ENCODE peak calls at places on chromosomes 13 and 19, in seven cellular contexts. D is H1, C is SK-N-SH, Y is HCT116, S is K562, X is GM12878, U is HepG2. E is an unnamed sample.
A peak's percentile ranks its signal among the peaks of the same experiment; 100 is the strongest.

GRCh38 chr19:30324982-30325381 is 47.2 kb upstream of the ZNF536 start:
- DNase-seq in D (no peak), C (no peak), Y (no peak), S (no peak), X (no peak), U (no peak), E (no peak)

GRCh38 chr19:10603873-10604459 is 16.9 kb upstream of the AP1M2 start:
- DNase-seq in D (no peak), C (peak; percentile 5), Y (no peak), S (no peak), X (peak; percentile 70), U (no peak), E (no peak)

GRCh38 chr13:103009061-103009840 is 57.0 kb downstream of the SLC10A2 start:
- DNase-seq in D (no peak), C (no peak), Y (no peak), S (no peak), X (no peak), U (no peak), E (no peak)

GRCh38 chr19:38224014-38224862 is at the start of gene DPF1:
- DNase-seq in D (peak; percentile 94), C (peak; percentile 99), Y (peak; percentile 54), S (peak; percentile 92), X (peak; percentile 17), U (peak; percentile 78), E (peak; percentile 89)

GRCh38 chr13:103730407-103730806 is 664.2 kb upstream of the SLC10A2 start:
- DNase-seq in D (no peak), C (peak; percentile 4), Y (no peak), S (no peak), X (no peak), U (no peak), E (no peak)

GRCh38 chr13:85074543-85075313 is 724.5 kb downstream of the SLITRK6 start:
- DNase-seq in D (no peak), C (no peak), Y (no peak), S (no peak), X (no peak), U (no peak), E (no peak)

GRCh38 chr19:45160870-45161714 is at the start of gene NKPD1:
- DNase-seq in D (no peak), C (no peak), Y (no peak), S (no peak), X (no peak), U (no peak), E (peak; percentile 80)

GRCh38 chr19:45798995-45799517 is 6.4 kb upstream of the DMWD start:
- DNase-seq in D (peak; percentile 83), C (peak; percentile 91), Y (no peak), S (peak; percentile 72), X (peak; percentile 23), U (peak; percentile 31), E (peak; percentile 46)

GRCh38 chr13:110157718-110158117 is 149.2 kb downstream of the COL4A1 start:
- DNase-seq in D (no peak), C (no peak), Y (peak; percentile 6), S (no peak), X (no peak), U (no peak), E (no peak)

GRCh38 chr19:34171539-34171876 is 796 bp upstream of the LSM14A start:
- DNase-seq in D (no peak), C (no peak), Y (no peak), S (no peak), X (peak; percentile 51), U (no peak), E (peak; percentile 27)

GRCh38 chr19:35986664-35987570 is 8.1 kb upstream of the SDHAF1 start:
- DNase-seq in D (peak; percentile 80), C (peak; percentile 90), Y (no peak), S (no peak), X (no peak), U (no peak), E (no peak)

GRCh38 chr13:94079876-94080275 is 399.6 kb downstream of the DCT start:
- DNase-seq in D (no peak), C (no peak), Y (no peak), S (no peak), X (no peak), U (no peak), E (no peak)
- TF ChIP-seq JUND in D (no peak), C (peak; percentile 62), Y (no peak), S (no peak), X (no peak), U (no peak), E (no peak)

GRCh38 chr13:113981611-113982295 is 7.9 kb upstream of the C13orf46 start:
- DNase-seq in D (no peak), C (no peak), Y (no peak), S (no peak), X (no peak), U (no peak), E (no peak)

GRCh38 chr13:113981201-113981605 is 7.3 kb upstream of the C13orf46 start:
- DNase-seq in D (no peak), C (no peak), Y (peak; percentile 78), S (no peak), X (no peak), U (no peak), E (no peak)

GRCh38 chr13:113978741-113979481 is 5.0 kb upstream of the C13orf46 start:
- DNase-seq in D (no peak), C (no peak), Y (no peak), S (no peak), X (no peak), U (no peak), E (no peak)

GRCh38 chr13:113979791-113980471 is 6.1 kb upstream of the C13orf46 start:
- DNase-seq in D (no peak), C (no peak), Y (no peak), S (no peak), X (no peak), U (no peak), E (no peak)

GRCh38 chr13:113980489-113981064 is 6.7 kb upstream of the C13orf46 start:
- DNase-seq in D (no peak), C (no peak), Y (no peak), S (no peak), X (no peak), U (no peak), E (no peak)
- TF ChIP-seq JUND in D (no peak), C (no peak), Y (no peak), S (no peak), X (no peak), U (no peak), E (no peak)

DNA sequence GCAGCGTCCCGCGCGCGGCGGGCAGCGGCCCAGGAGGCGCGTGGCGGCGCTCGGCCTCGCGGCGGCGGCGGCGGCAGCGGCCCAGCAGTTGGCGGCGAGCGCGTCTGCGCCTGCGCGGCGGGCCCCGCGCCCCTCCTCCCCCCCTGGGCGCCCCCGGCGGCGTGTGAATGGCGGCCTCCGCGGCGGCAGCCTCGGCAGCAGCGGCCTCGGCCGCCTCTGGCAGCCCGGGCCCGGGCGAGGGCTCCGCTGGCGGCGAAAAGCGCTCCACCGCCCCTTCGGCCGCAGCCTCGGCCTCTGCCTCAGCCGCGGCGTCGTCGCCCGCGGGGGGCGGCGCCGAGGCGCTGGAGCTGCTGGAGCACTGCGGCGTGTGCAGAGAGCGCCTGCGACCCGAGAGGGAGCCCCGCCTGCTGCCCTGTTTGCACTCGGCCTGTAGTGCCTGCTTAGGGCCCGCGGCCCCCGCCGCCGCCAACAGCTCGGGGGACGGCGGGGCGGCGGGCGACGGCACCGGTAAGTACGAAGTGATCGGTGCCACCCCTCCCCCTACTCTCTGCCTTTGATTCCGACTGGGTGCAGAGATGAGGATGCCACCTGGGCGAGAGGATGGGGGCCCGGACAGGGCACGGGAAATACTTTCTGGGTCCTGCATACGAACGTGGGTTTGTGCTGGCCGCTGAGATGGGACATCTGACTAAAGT is 874 bp downstream of the TRIM28 start:
- DNase-seq in D (no peak), C (peak; percentile 96), Y (no peak), S (peak; percentile 79), X (no peak), U (no peak), E (no peak)
- TF ChIP-seq JUND in D (no peak), C (no peak), Y (no peak), S (no peak), X (no peak), U (no peak), E (no peak)

DNA sequence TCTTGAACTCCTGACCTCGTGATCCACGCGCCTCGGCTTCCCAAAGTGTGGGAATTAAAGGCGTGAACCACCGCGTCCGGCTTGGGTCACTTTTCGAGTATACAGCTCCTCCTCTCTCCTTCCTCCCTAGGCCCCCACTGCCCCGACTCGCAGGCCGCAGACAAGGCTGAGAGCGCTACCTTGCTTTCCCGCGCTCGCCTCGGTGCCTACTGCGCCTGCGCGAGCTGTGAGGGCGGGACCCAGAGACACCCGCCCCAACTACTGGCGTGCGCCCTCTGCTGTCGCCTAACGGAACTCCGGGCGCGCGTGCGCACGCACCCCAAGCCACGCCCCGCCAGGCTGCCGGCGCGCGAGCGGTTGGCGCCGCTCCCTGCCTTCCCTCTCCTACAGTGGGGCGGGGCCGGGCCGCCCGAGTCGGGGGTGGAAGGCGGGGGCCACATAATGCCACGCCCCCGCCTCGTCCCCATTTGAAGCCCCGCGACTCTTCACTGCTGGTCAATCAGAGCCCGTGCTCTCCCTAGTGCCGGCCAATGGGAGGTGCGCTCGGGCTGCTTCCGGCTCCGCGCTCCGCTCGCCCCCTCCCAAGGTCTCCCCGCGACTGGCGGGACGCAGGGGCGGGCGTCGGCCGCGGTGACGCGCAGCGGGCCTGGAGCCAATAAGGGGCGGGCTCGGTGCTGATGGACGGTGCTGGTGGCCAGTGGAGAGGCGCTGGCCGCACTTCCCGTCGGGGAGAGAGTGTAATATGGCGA is at the start of gene RAB8A:
- DNase-seq in D (peak; percentile 100), C (peak; percentile 99), Y (peak; percentile 97), S (peak; percentile 98), X (peak; percentile 96), U (peak; percentile 97), E (peak; percentile 95)
- TF ChIP-seq JUND in D (peak; percentile 44), C (no peak), Y (no peak), S (no peak), X (no peak), U (no peak), E (no peak)

GRCh38 chr19:3225677-3226093 is 1.2 kb downstream of the CELF5 start:
- DNase-seq in D (no peak), C (peak; percentile 56), Y (no peak), S (no peak), X (no peak), U (no peak), E (no peak)
- TF ChIP-seq JUND in D (no peak), C (no peak), Y (no peak), S (no peak), X (no peak), U (no peak), E (no peak)

GRCh38 chr19:41353466-41354342 is at the start of gene TGFB1:
- DNase-seq in D (peak; percentile 86), C (peak; percentile 96), Y (peak; percentile 63), S (peak; percentile 94), X (peak; percentile 62), U (peak; percentile 70), E (peak; percentile 77)
- TF ChIP-seq JUND in D (no peak), C (no peak), Y (no peak), S (no peak), X (no peak), U (no peak), E (no peak)